ENCODE peak calls at places on chromosomes 13 and 19, in seven cellular contexts. One of them, this sample, is unnamed.

GRCh38 chr19:6890938-6891337 is 3.6 kb downstream of the ADGRE1 start:
- DNase-seq in Peyer's patch: no peak
- DNase-seq in HFF-Myc: no peak
- DNase-seq in endothelial cell of umbilical vein: no peak
- DNase-seq in transverse colon: no peak
- DNase-seq in dorsolateral prefrontal cortex: no peak
- DNase-seq in neural progenitor cell: no peak
- DNase-seq in this sample: no peak

GRCh38 chr19:10352764-10353671 is 13.6 kb upstream of the ICAM3 start:
- DNase-seq in dorsolateral prefrontal cortex: no peak
- DNase-seq in HFF-Myc: no peak
- DNase-seq in neural progenitor cell: peak
- DNase-seq in endothelial cell of umbilical vein: no peak
- DNase-seq in transverse colon: no peak
- DNase-seq in Peyer's patch: no peak
- DNase-seq in this sample: no peak

GRCh38 chr13:37118002-37118401 is 12.5 kb upstream of the CSNK1A1L start:
- DNase-seq in HFF-Myc: no peak
- DNase-seq in transverse colon: no peak
- DNase-seq in Peyer's patch: no peak
- DNase-seq in neural progenitor cell: no peak
- DNase-seq in endothelial cell of umbilical vein: no peak
- DNase-seq in dorsolateral prefrontal cortex: no peak
- DNase-seq in this sample: no peak

GRCh38 chr19:55536951-55537740 is at the start of gene SBK2:
- DNase-seq in Peyer's patch: no peak
- DNase-seq in dorsolateral prefrontal cortex: no peak
- DNase-seq in endothelial cell of umbilical vein: no peak
- DNase-seq in HFF-Myc: no peak
- DNase-seq in transverse colon: no peak
- DNase-seq in neural progenitor cell: peak
- DNase-seq in this sample: peak

GRCh38 chr13:74290324-74290773 is 156.1 kb upstream of the KLF12 start:
- DNase-seq in Peyer's patch: no peak
- DNase-seq in neural progenitor cell: peak
- DNase-seq in dorsolateral prefrontal cortex: no peak
- DNase-seq in endothelial cell of umbilical vein: peak
- DNase-seq in transverse colon: peak
- DNase-seq in HFF-Myc: no peak
- DNase-seq in this sample: no peak

GRCh38 chr13:64925727-64926126 is 2304.4 kb downstream of the PCDH9 start:
- DNase-seq in HFF-Myc: no peak
- DNase-seq in endothelial cell of umbilical vein: no peak
- DNase-seq in transverse colon: no peak
- DNase-seq in neural progenitor cell: no peak
- DNase-seq in dorsolateral prefrontal cortex: no peak
- DNase-seq in Peyer's patch: no peak
- DNase-seq in this sample: no peak

GRCh38 chr13:28495586-28496564 is 947 bp upstream of the FLT1 start:
- DNase-seq in dorsolateral prefrontal cortex: no peak
- DNase-seq in HFF-Myc: no peak
- DNase-seq in Peyer's patch: no peak
- DNase-seq in neural progenitor cell: no peak
- DNase-seq in transverse colon: no peak
- DNase-seq in endothelial cell of umbilical vein: peak
- DNase-seq in this sample: no peak

GRCh38 chr13:41345165-41345920 is 34.3 kb downstream of the NAA16 start:
- DNase-seq in dorsolateral prefrontal cortex: no peak
- DNase-seq in endothelial cell of umbilical vein: no peak
- DNase-seq in HFF-Myc: no peak
- DNase-seq in Peyer's patch: no peak
- DNase-seq in neural progenitor cell: no peak
- DNase-seq in transverse colon: no peak
- DNase-seq in this sample: no peak

GRCh38 chr13:75550159-75550567 is 572 bp downstream of the UCHL3 start:
- DNase-seq in endothelial cell of umbilical vein: peak
- DNase-seq in HFF-Myc: peak
- DNase-seq in Peyer's patch: no peak
- DNase-seq in neural progenitor cell: peak
- DNase-seq in dorsolateral prefrontal cortex: no peak
- DNase-seq in transverse colon: peak
- DNase-seq in this sample: no peak

GRCh38 chr19:38455031-38455430 is 21.5 kb downstream of the RYR1 start:
- DNase-seq in HFF-Myc: peak
- DNase-seq in transverse colon: no peak
- DNase-seq in neural progenitor cell: peak
- DNase-seq in dorsolateral prefrontal cortex: no peak
- DNase-seq in Peyer's patch: no peak
- DNase-seq in endothelial cell of umbilical vein: no peak
- DNase-seq in this sample: no peak

GRCh38 chr19:29702161-29702957 is 12.7 kb downstream of the C19orf12 start:
- DNase-seq in dorsolateral prefrontal cortex: no peak
- DNase-seq in endothelial cell of umbilical vein: no peak
- DNase-seq in Peyer's patch: no peak
- DNase-seq in transverse colon: no peak
- DNase-seq in HFF-Myc: no peak
- DNase-seq in neural progenitor cell: no peak
- DNase-seq in this sample: no peak

GRCh38 chr13:36345438-36346221 is 564 bp downstream of the SPART start:
- DNase-seq in HFF-Myc: no peak
- DNase-seq in neural progenitor cell: peak
- DNase-seq in transverse colon: peak
- DNase-seq in dorsolateral prefrontal cortex: peak
- DNase-seq in Peyer's patch: peak
- DNase-seq in endothelial cell of umbilical vein: peak
- DNase-seq in this sample: no peak

GRCh38 chr19:36527873-36528193 is 238 bp downstream of the ZNF260 start:
- DNase-seq in endothelial cell of umbilical vein: no peak
- DNase-seq in transverse colon: no peak
- DNase-seq in HFF-Myc: no peak
- DNase-seq in neural progenitor cell: no peak
- DNase-seq in Peyer's patch: no peak
- DNase-seq in dorsolateral prefrontal cortex: no peak
- DNase-seq in this sample: no peak

GRCh38 chr19:10551698-10552301 is 8.1 kb downstream of the ATG4D start:
- DNase-seq in HFF-Myc: peak
- DNase-seq in dorsolateral prefrontal cortex: no peak
- DNase-seq in endothelial cell of umbilical vein: no peak
- DNase-seq in Peyer's patch: no peak
- DNase-seq in neural progenitor cell: no peak
- DNase-seq in transverse colon: peak
- DNase-seq in this sample: peak

GRCh38 chr13:20519887-20520286 is 5.8 kb downstream of the CRYL1 start:
- DNase-seq in HFF-Myc: peak
- DNase-seq in transverse colon: no peak
- DNase-seq in neural progenitor cell: no peak
- DNase-seq in Peyer's patch: no peak
- DNase-seq in endothelial cell of umbilical vein: no peak
- DNase-seq in dorsolateral prefrontal cortex: no peak
- DNase-seq in this sample: no peak

GRCh38 chr13:94997126-94997525 is 284.8 kb upstream of the SOX21 start:
- DNase-seq in endothelial cell of umbilical vein: no peak
- DNase-seq in transverse colon: no peak
- DNase-seq in Peyer's patch: no peak
- DNase-seq in neural progenitor cell: no peak
- DNase-seq in dorsolateral prefrontal cortex: no peak
- DNase-seq in HFF-Myc: no peak
- DNase-seq in this sample: no peak

GRCh38 chr19:35342430-35342829 is 5.3 kb upstream of the FFAR1 start:
- DNase-seq in dorsolateral prefrontal cortex: no peak
- DNase-seq in Peyer's patch: no peak
- DNase-seq in endothelial cell of umbilical vein: no peak
- DNase-seq in HFF-Myc: no peak
- DNase-seq in neural progenitor cell: no peak
- DNase-seq in transverse colon: no peak
- DNase-seq in this sample: peak

GRCh38 chr13:57633950-57634828 is 2.6 kb downstream of the PCDH17 start:
- DNase-seq in HFF-Myc: no peak
- DNase-seq in neural progenitor cell: peak
- DNase-seq in transverse colon: no peak
- DNase-seq in Peyer's patch: peak
- DNase-seq in dorsolateral prefrontal cortex: peak
- DNase-seq in endothelial cell of umbilical vein: peak
- DNase-seq in this sample: no peak
- H3K4me3 ChIP-seq in HFF-Myc: no peak
- H3K4me3 ChIP-seq in neural progenitor cell: peak
- H3K4me3 ChIP-seq in transverse colon: peak
- H3K4me3 ChIP-seq in Peyer's patch: peak
- H3K4me3 ChIP-seq in dorsolateral prefrontal cortex: peak
- H3K4me3 ChIP-seq in endothelial cell of umbilical vein: peak
- H3K4me3 ChIP-seq in this sample: no peak

DNA sequence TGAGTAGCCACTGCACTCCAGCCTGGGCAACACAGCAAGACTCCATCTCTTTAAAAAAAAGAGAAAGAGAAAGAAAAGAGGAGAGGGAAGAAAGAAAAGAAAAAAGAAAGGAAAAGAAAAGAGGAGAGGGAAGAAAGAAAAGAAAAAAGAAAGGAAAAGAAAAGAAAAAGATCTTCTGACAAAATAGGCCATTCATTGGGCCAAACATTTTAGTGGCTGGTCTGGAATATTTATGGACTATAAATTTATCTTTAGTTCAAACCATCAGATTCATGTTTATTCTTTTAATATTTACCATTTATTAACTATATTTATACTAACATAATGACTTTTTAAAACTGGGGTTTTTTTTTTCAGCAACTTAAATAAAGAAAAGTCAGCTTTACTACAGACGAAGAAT is 85.6 kb upstream of the KLF5 start:
- DNase-seq in endothelial cell of umbilical vein: no peak
- DNase-seq in dorsolateral prefrontal cortex: no peak
- DNase-seq in Peyer's patch: no peak
- DNase-seq in transverse colon: no peak
- DNase-seq in neural progenitor cell: no peak
- DNase-seq in HFF-Myc: no peak
- DNase-seq in this sample: no peak
- H3K4me3 ChIP-seq in endothelial cell of umbilical vein: no peak
- H3K4me3 ChIP-seq in dorsolateral prefrontal cortex: no peak
- H3K4me3 ChIP-seq in Peyer's patch: no peak
- H3K4me3 ChIP-seq in transverse colon: no peak
- H3K4me3 ChIP-seq in neural progenitor cell: no peak
- H3K4me3 ChIP-seq in HFF-Myc: no peak
- H3K4me3 ChIP-seq in this sample: no peak

GRCh38 chr19:3366761-3367571 is 583 bp downstream of the NFIC start:
- DNase-seq in dorsolateral prefrontal cortex: no peak
- DNase-seq in Peyer's patch: no peak
- DNase-seq in HFF-Myc: no peak
- DNase-seq in transverse colon: peak
- DNase-seq in neural progenitor cell: peak
- DNase-seq in endothelial cell of umbilical vein: peak
- DNase-seq in this sample: peak

GRCh38 chr19:3368441-3368795 is 2.0 kb downstream of the NFIC start:
- DNase-seq in Peyer's patch: no peak
- DNase-seq in neural progenitor cell: no peak
- DNase-seq in HFF-Myc: no peak
- DNase-seq in dorsolateral prefrontal cortex: no peak
- DNase-seq in transverse colon: no peak
- DNase-seq in endothelial cell of umbilical vein: no peak
- DNase-seq in this sample: no peak

GRCh38 chr19:3368848-3369336 is 2.5 kb downstream of the NFIC start:
- DNase-seq in transverse colon: no peak
- DNase-seq in HFF-Myc: no peak
- DNase-seq in endothelial cell of umbilical vein: no peak
- DNase-seq in Peyer's patch: no peak
- DNase-seq in neural progenitor cell: no peak
- DNase-seq in dorsolateral prefrontal cortex: no peak
- DNase-seq in this sample: no peak

GRCh38 chr19:3366104-3366760 is at the start of gene NFIC:
- DNase-seq in endothelial cell of umbilical vein: peak
- DNase-seq in HFF-Myc: no peak
- DNase-seq in transverse colon: peak
- DNase-seq in neural progenitor cell: peak
- DNase-seq in Peyer's patch: peak
- DNase-seq in dorsolateral prefrontal cortex: no peak
- DNase-seq in this sample: peak

DNA sequence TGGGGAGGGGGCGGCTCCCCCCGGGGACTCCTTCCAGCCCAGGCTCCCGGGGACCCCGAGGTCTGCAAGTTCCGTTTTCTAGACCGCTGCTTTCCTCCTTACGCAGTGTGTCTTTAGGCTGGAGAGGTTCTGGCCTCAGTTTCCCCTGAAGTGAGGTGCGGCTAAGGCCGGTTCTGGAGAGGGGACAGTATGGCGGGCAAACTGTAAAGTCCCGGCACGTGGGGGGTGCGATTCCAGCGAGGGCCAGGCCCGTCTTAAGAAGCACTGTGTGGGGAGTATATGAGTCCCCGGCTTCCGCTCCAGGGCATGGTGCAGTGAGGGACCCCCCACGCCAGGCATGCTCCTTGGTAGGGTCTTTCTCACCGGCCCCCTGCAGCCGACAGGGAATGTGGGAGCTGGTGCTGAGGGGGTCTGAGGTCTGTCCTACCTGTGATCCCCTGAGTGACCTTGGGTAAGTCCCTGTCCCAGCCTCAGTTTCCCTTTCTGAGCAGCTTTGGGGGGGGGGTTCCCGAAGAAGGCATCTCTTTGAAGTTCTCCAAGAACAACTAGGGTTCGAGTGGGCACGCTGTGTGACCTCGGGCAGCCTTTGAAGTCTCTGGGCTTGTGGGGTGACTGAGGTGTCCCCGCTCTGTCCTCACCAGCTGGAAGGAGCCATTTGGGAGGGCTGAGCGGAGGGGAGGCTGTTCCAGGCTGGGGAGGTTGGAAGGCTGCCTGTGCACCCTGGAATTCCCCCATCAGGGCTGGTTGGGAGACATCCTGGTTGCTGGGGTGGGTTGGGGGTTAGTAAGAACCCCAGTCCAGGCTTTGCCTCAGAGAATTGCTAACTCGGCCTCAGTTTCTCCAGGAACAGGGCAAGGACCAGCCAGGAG is 1.4 kb downstream of the NFIC start:
- DNase-seq in Peyer's patch: no peak
- DNase-seq in neural progenitor cell: no peak
- DNase-seq in HFF-Myc: no peak
- DNase-seq in dorsolateral prefrontal cortex: no peak
- DNase-seq in endothelial cell of umbilical vein: no peak
- DNase-seq in transverse colon: no peak
- DNase-seq in this sample: no peak
- H3K4me3 ChIP-seq in Peyer's patch: peak
- H3K4me3 ChIP-seq in neural progenitor cell: peak
- H3K4me3 ChIP-seq in HFF-Myc: peak
- H3K4me3 ChIP-seq in dorsolateral prefrontal cortex: peak
- H3K4me3 ChIP-seq in endothelial cell of umbilical vein: peak
- H3K4me3 ChIP-seq in transverse colon: peak
- H3K4me3 ChIP-seq in this sample: peak

DNA sequence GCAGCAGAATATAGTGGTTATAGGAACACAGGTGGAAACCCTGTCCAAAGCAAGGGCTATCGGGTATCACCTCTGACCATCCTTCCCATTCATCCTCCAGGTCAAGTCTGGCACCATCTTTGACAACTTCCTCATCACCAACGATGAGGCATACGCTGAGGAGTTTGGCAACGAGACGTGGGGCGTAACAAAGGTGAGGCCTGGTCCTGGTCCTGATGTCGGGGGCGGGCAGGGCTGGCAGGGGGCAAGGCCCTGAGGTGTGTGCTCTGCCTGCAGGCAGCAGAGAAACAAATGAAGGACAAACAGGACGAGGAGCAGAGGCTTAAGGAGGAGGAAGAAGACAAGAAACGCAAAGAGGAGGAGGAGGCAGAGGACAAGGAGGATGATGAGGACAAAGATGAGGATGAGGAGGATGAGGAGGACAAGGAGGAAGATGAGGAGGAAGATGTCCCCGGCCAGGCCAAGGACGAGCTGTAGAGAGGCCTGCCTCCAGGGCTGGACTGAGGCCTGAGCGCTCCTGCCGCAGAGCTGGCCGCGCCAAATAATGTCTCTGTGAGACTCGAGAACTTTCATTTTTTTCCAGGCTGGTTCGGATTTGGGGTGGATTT is 2.1 kb upstream of the RAD23A start:
- DNase-seq in dorsolateral prefrontal cortex: no peak
- DNase-seq in Peyer's patch: no peak
- DNase-seq in endothelial cell of umbilical vein: no peak
- DNase-seq in neural progenitor cell: no peak
- DNase-seq in transverse colon: no peak
- DNase-seq in HFF-Myc: no peak
- DNase-seq in this sample: no peak
- H3K4me3 ChIP-seq in dorsolateral prefrontal cortex: no peak
- H3K4me3 ChIP-seq in Peyer's patch: no peak
- H3K4me3 ChIP-seq in endothelial cell of umbilical vein: no peak
- H3K4me3 ChIP-seq in neural progenitor cell: no peak
- H3K4me3 ChIP-seq in transverse colon: no peak
- H3K4me3 ChIP-seq in HFF-Myc: no peak
- H3K4me3 ChIP-seq in this sample: no peak

This sample was measured in WERI-Rb-1.